ENCODE peak calls at places on chromosome 21, in eight cellular contexts. I is HepG2, T is HCT116, V is A549, G is GM12878, W is K562, J is SK-N-SH, K is H1. R is an unnamed sample.

GRCh38 chr21:14609274-14609673 is 63.2 kb upstream of the SAMSN1 start:
- DNase-seq in K (no peak), W (no peak), J (no peak), G (no peak), T (no peak), V (no peak), I (no peak), R (no peak)

GRCh38 chr21:26849428-26850115 is 4.4 kb upstream of the ADAMTS1 start:
- DNase-seq in I (peak), J (peak), W (peak), V (no peak), G (no peak), T (peak), K (no peak), R (peak)

GRCh38 chr21:41211041-41211426 is 43.1 kb downstream of the BACE2 start:
- DNase-seq in W (no peak), I (no peak), V (no peak), K (no peak), T (no peak), G (no peak), J (no peak), R (no peak)

GRCh38 chr21:32278068-32278467 is 781 bp downstream of the MIS18A start:
- DNase-seq in V (no peak), J (peak), G (no peak), T (no peak), I (no peak), W (no peak), K (no peak), R (no peak)

GRCh38 chr21:29888437-29888836 is 51.4 kb downstream of the GRIK1 start:
- DNase-seq in T (no peak), V (no peak), I (no peak), J (no peak), K (no peak), W (no peak), G (no peak), R (no peak)

GRCh38 chr21:15455819-15456462 is 273.8 kb upstream of the USP25 start:
- DNase-seq in G (no peak), I (peak), V (no peak), J (no peak), T (no peak), W (no peak), K (no peak), R (no peak)

GRCh38 chr21:33977721-33978369 is 62.2 kb upstream of the ATP5PO start:
- DNase-seq in V (no peak), K (peak), J (no peak), T (no peak), W (no peak), G (no peak), I (no peak), R (no peak)

GRCh38 chr21:36564647-36565046 is 84.7 kb upstream of the CLDN14 start:
- DNase-seq in W (no peak), J (no peak), V (no peak), K (no peak), T (no peak), G (no peak), I (no peak), R (no peak)

GRCh38 chr21:28212056-28212455 is 780.6 kb downstream of the LTN1 start:
- DNase-seq in G (no peak), T (no peak), K (no peak), W (no peak), J (no peak), I (no peak), V (no peak), R (no peak)

GRCh38 chr21:33383056-33383888 is 19.9 kb upstream of the IFNGR2 start:
- DNase-seq in K (no peak), T (peak), V (no peak), I (peak), J (no peak), G (peak), W (peak), R (peak)

DNA sequence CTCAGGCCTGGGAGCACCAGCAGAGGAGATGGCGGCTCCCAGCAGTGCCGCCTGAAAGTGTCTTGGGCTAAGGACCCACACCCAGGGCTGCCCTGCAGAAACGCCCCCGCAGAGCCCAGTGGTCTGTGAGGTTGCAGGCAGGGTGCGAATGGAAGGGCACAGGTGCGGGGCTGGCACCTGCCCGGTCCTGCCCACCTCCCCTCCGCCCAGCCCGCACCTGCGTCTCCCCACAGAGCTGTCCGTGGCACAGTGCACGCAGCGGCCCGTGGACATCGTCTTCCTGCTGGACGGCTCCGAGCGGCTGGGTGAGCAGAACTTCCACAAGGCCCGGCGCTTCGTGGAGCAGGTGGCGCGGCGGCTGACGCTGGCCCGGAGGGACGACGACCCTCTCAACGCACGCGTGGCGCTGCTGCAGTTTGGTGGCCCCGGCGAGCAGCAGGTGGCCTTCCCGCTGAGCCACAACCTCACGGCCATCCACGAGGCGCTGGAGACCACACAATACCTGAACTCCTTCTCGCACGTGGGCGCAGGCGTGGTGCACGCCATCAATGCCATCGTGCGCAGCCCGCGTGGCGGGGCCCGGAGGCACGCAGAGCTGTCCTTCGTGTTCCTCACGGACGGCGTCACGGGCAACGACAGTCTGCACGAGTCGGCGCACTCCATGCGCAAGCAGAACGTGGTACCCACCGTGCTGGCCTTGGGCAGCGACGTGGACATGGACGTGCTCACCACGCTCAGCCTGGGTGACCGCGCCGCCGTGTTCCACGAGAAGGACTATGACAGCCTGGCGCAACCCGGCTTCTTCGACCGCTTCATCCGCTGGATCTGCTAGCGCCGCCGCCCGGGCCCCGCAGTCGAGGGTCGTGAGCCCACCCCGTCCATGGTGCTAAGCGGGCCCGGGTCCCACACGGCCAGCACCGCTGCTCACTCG is 23.4 kb downstream of the FTCD start:
- DNase-seq in W (no peak), T (no peak), J (no peak), V (no peak), K (no peak), G (no peak), I (no peak), R (no peak)
- TF ChIP-seq RAD21 in W (no peak), T (no peak), J (no peak), V (no peak), K (no peak), G (no peak), I (no peak), R (no peak)

GRCh38 chr21:17468698-17469097 is 44.1 kb upstream of the CXADR start:
- DNase-seq in W (no peak), J (no peak), V (no peak), K (peak), T (no peak), G (no peak), I (no peak), R (no peak)

GRCh38 chr21:17466166-17466565 is 46.7 kb upstream of the CXADR start:
- DNase-seq in I (peak), G (no peak), T (no peak), K (no peak), V (no peak), W (no peak), J (no peak), R (peak)

GRCh38 chr21:17467829-17468228 is 45.0 kb upstream of the CXADR start:
- DNase-seq in I (peak), G (no peak), V (no peak), W (no peak), K (no peak), T (no peak), J (no peak), R (peak)

GRCh38 chr21:17469727-17470126 is 43.1 kb upstream of the CXADR start:
- DNase-seq in G (no peak), K (no peak), W (no peak), I (no peak), T (no peak), V (no peak), J (no peak), R (no peak)

DNA sequence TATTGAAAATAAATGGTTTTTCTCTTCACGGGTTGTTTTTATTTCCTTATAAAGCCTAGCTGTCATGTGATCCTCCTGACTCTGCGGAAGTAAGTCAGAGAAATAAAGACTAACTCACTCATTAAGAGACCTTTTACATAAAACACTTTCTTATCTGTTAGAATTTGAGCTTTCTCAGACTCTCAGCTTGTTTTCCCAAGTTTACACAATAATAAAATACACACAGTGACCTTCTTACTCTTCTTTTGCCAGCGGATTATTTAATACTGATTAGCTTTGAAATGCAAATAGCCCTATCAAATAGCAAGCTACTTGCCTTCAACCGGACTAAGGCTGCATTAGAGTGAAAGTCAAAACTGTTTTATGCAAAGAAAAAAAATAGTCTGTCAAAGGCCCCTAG is 45.5 kb upstream of the CXADR start:
- DNase-seq in W (no peak), I (peak), T (no peak), V (no peak), G (no peak), J (no peak), K (no peak), R (no peak)
- TF ChIP-seq RAD21 in W (no peak), I (no peak), T (no peak), V (no peak), G (no peak), J (no peak), K (no peak), R (no peak)

DNA sequence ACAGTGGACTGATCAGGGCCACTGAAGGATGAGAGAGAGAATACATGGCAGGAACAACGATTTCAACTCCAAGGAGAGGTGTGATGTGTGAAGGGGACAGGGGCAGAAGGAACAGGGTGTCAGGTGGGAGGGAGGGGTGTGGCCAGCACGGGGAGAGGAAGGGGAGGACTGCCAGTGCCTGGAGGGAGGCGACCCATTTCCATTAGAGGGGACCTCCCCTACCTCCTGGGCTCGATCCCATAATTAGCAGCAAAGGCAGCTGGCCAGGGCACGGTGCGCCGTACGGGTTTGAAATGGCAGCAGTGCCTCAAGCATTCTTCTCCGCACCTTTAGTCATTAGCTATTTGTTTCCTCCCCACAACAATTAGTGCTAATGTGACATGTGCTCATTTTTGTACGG is 22.7 kb downstream of the CRYAA start:
- DNase-seq in G (no peak), J (no peak), V (no peak), I (no peak), K (no peak), W (no peak), T (no peak), R (no peak)
- TF ChIP-seq RAD21 in G (no peak), J (no peak), V (no peak), I (no peak), K (no peak), W (no peak), T (no peak), R (no peak)

DNA sequence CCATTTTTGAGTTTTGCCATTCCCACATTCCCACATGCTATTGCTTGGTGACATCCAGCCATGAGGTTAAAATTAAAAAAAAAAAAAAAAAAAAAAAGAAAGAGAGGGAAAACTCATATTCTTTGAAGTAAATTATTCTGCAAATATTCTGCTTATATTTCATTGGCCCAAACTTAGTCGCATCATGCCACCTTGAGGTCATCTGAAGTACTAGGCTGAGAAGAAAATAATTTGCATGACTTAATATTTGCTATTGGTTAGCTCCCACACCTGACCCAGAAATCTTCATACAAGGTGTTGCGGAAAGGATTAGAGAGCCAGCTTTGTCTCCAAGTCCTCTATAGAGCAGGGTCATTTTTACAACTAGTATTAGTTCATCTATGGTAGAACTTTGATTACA is 2206.0 kb downstream of the MRPL39 start:
- DNase-seq in I (no peak), J (peak), G (no peak), V (no peak), T (no peak), W (no peak), K (no peak), R (no peak)
- TF ChIP-seq RAD21 in I (no peak), J (peak), G (no peak), V (no peak), T (no peak), W (no peak), K (peak), R (no peak)